ENCODE peak calls at places on chromosomes 11 and 22, in nine cellular contexts. N is AG08395; M is amygdala; T is retina; F is activated CD4-positive, CD25-positive, alpha-beta regulatory T cell treated with anti-CD3 and anti-CD28 coated beads, Interleukin-2, amount 50 U/mL, for 16 hours; Y is GM10248; C is stimulated activated CD8-positive, alpha-beta memory T cell treated with anti-CD3 and anti-CD28 coated beads, Interleukin-4, amount 100 ng/mL, for 24 hours; K is mucosa of gallbladder; X is Calu3. H is an unnamed sample.

GRCh38 chr22:29979645-29980303 is 96.8 kb downstream of the MTMR3 start:
- DNase-seq in N (peak; percentile 35), M (no peak), T (no peak), F (no peak), Y (peak; percentile 41), C (no peak), K (no peak), X (no peak), H (no peak)

GRCh38 chr11:13073119-13073981 is 64.2 kb downstream of the RASSF10 start:
- DNase-seq in N (peak; percentile 69), M (no peak), T (no peak), F (no peak), Y (no peak), C (no peak), K (no peak), X (peak; percentile 85), H (no peak)

GRCh38 chr11:111730871-111731591 is 35.2 kb downstream of the PPP2R1B start:
- DNase-seq in N (no peak), M (no peak), T (peak; percentile 64), F (no peak), Y (no peak), C (no peak), K (peak; percentile 54), X (no peak), H (peak; percentile 91)

GRCh38 chr22:49191506-49191980 is 636.1 kb downstream of the BRD1 start:
- DNase-seq in N (no peak), M (no peak), T (no peak), F (no peak), Y (no peak), C (no peak), K (no peak), X (no peak), H (no peak)

GRCh38 chr11:65708451-65708850 is 3.6 kb upstream of the KAT5 start:
- DNase-seq in N (no peak), M (no peak), T (no peak), F (no peak), Y (no peak), C (no peak), K (no peak), X (no peak), H (no peak)

GRCh38 chr22:38236786-38237185 is 35.0 kb downstream of the MAFF start:
- DNase-seq in N (no peak), M (no peak), T (no peak), F (no peak), Y (no peak), C (no peak), K (peak; percentile 80), X (peak; percentile 79), H (no peak)

GRCh38 chr11:26976389-26976788 is 17.5 kb upstream of the FIBIN start:
- DNase-seq in N (no peak), M (no peak), T (no peak), F (no peak), Y (no peak), C (no peak), K (no peak), X (no peak), H (no peak)

GRCh38 chr11:33694346-33695050 is 6.1 kb downstream of the C11orf91 start:
- DNase-seq in N (no peak), M (no peak), T (no peak), F (no peak), Y (no peak), C (no peak), K (no peak), X (peak; percentile 40), H (no peak)

GRCh38 chr11:131664811-131665210 is 294.4 kb downstream of the NTM start:
- DNase-seq in N (no peak), M (no peak), T (no peak), F (no peak), Y (no peak), C (no peak), K (no peak), X (no peak), H (no peak)

GRCh38 chr22:50140615-50141014 is 29.9 kb upstream of the PANX2 start:
- DNase-seq in N (no peak), M (no peak), T (no peak), F (no peak), Y (no peak), C (no peak), K (no peak), X (no peak), H (no peak)

GRCh38 chr22:22882033-22882717 is 5.4 kb upstream of the IGLL5 start:
- DNase-seq in N (no peak), M (no peak), T (no peak), F (no peak), Y (peak; percentile 51), C (no peak), K (no peak), X (peak; percentile 37), H (peak; percentile 41)

GRCh38 chr11:61090982-61091372 is 11.3 kb upstream of the CD5 start:
- DNase-seq in N (no peak), M (no peak), T (no peak), F (no peak), Y (no peak), C (no peak), K (no peak), X (no peak), H (no peak)

GRCh38 chr22:26656896-26657851 is at the start of gene MIAT:
- DNase-seq in N (peak; percentile 47), M (peak; percentile 59), T (peak; percentile 88), F (no peak), Y (peak; percentile 80), C (peak; percentile 59), K (no peak), X (no peak), H (no peak)

H was measured in left lobe of liver.